ENCODE peak calls at places on chromosomes 7 and 10, in six cellular contexts. U is keratinocyte, H is dorsolateral prefrontal cortex, S is foreskin fibroblast, N is NB4, V is heart right ventricle. G is an unnamed sample.

GRCh38 chr10:130543787-130544186 is 407.6 kb downstream of the GLRX3 start:
- DNase-seq in U (no peak), H (no peak), S (no peak), N (no peak), V (no peak), G (no peak)

GRCh38 chr7:18770852-18771251 is 275.3 kb downstream of the HDAC9 start:
- DNase-seq in U (no peak), H (no peak), S (no peak), N (no peak), V (no peak), G (no peak)

GRCh38 chr7:36034020-36034419 is 119.0 kb upstream of the EEPD1 start:
- DNase-seq in U (peak; percentile 77), H (no peak), S (peak; percentile 25), N (no peak), V (no peak), G (no peak)

GRCh38 chr10:11604742-11605650 is 6.5 kb downstream of the USP6NL start:
- DNase-seq in U (no peak), H (no peak), S (no peak), N (no peak), V (no peak), G (no peak)

GRCh38 chr10:79159141-79159619 is 90.4 kb downstream of the ZMIZ1 start:
- DNase-seq in U (no peak), H (no peak), S (peak; percentile 84), N (no peak), V (no peak), G (no peak)

GRCh38 chr7:122518488-122518887 is 180.4 kb downstream of the RNF133 start:
- DNase-seq in U (no peak), H (no peak), S (no peak), N (no peak), V (no peak), G (no peak)

GRCh38 chr10:95350830-95351228 is 60.0 kb upstream of the PDLIM1 start:
- DNase-seq in U (no peak), H (no peak), S (no peak), N (no peak), V (no peak), G (no peak)

GRCh38 chr10:122197823-122198222 is 73.3 kb upstream of the BTBD16 start:
- DNase-seq in U (no peak), H (no peak), S (no peak), N (no peak), V (no peak), G (no peak)

GRCh38 chr7:92645531-92646061 is 55.4 kb upstream of the FAM133B start:
- DNase-seq in U (no peak), H (no peak), S (peak; percentile 39), N (peak; percentile 28), V (no peak), G (no peak)

GRCh38 chr10:78931333-78932083 is 137.3 kb upstream of the ZMIZ1 start:
- DNase-seq in U (no peak), H (no peak), S (peak; percentile 97), N (no peak), V (peak; percentile 54), G (peak; percentile 83)

GRCh38 chr7:80347173-80347572 is 164.7 kb downstream of the GNAT3 start:
- DNase-seq in U (no peak), H (no peak), S (no peak), N (no peak), V (no peak), G (no peak)

GRCh38 chr7:139702313-139702731 is 75.5 kb downstream of the HIPK2 start:
- DNase-seq in U (no peak), H (no peak), S (no peak), N (no peak), V (no peak), G (no peak)

GRCh38 chr7:116591202-116592040 is 66.6 kb downstream of the CAV1 start:
- DNase-seq in U (no peak), H (no peak), S (peak; percentile 55), N (peak; percentile 20), V (no peak), G (no peak)

GRCh38 chr10:81724431-81724830 is 150.6 kb upstream of the NRG3 start:
- DNase-seq in U (no peak), H (no peak), S (no peak), N (no peak), V (no peak), G (no peak)

GRCh38 chr7:116249969-116250553 is 39.7 kb downstream of the TES start:
- DNase-seq in U (no peak), H (no peak), S (peak; percentile 61), N (peak; percentile 41), V (no peak), G (no peak)

GRCh38 chr7:39353615-39354376 is 212.4 kb upstream of the YAE1 start:
- DNase-seq in U (no peak), H (no peak), S (no peak), N (no peak), V (peak; percentile 13), G (no peak)

DNA sequence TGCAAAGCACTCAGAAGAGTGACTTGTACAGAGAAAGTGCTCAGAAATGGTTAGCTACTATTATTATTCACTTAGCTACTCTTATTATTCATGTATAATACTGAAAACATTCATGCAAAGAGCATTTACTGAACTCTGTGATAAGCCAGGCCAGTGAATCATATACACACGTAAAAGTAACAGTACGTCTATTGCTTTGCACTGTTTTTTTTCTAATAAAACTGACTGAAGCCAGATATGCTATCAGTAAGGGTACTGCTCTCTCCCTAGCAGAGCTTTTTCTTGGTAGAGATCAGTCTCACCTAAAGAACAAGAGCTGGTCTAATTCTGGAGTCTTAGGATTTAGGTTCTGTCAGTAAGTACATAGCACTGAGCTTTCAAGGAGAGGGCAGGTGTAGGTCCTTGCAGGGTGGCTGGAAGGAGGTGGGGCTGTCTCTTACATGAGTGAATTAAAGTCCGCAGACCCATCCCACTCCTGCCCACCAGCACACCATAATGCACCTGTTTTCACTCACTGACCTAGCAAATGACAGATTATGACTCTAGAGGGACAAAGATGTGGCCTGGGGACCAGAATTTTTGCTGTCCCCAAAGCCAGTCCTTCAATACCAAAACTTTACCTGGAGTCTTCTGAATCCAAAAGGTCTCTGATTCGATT is 145.9 kb downstream of the ARID5B start:
- DNase-seq in U (no peak), H (no peak), S (no peak), N (no peak), V (no peak), G (no peak)
- H3K4me3 ChIP-seq in U (no peak overlapping the region), H (no peak overlapping the region), S (no peak overlapping the region), N (no peak overlapping the region), V (no peak overlapping the region), G (no peak overlapping the region)

DNA sequence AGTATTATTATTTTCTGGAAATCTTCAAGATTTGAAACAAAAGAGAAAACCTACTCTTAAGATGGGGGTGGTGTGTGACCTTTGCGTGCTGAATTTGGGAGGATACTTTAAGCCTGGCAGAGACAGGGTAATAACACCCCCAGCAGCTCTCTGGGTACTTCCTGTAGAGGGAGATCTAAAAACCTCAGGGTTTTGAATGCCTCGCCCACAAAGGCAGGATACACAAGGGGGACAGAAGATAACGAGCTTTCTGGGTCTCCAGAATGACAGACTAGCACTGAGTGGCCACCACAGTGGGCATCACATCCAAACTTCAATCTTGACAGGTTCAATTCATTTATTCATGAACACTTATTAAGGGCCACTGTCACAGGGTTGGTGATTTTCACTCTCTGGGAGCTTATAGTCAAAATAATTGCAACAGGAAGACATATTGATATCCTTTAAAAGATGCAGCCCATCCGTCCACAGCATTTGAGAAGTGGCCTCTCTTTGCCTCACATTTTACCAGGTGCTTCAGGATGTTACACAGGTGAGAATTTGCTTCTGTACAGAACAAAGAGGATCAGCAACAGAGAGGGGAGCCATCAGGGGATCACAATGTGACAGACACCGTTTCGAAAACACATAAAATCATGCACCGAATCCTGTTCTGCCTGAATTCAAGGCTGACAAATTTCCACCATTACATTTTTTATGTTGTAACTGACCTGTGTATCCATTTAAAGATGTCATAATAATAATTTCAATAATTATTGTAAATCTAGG is 14.3 kb downstream of the CPA1 start:
- DNase-seq in U (no peak), H (no peak), S (no peak), N (peak; percentile 32), V (no peak), G (no peak)
- TF ChIP-seq CTCF in U (no peak), H (no peak), S (no peak), N (no peak), V (no peak), G (no peak)

DNA sequence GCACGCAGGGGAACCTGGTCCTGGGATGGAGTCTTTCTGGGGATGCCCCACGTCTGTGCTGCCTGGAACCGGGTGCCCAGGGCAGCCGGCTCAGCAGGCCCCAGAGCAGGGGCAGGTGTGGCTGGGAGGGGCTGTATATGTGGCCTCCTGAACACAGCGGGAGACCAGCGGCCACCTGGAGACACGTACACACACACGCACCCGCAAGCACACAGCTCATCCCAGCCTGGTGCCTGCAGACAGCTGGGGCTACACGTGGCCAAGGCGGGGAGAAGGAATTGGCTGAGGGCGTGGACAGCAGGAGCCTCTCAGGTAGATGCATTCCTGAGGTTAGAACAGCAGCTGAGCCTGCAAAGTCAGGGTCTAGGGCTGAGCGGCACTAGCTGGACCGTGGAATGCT is 14.0 kb downstream of the ADAM8 start:
- DNase-seq in U (no peak), H (no peak), S (no peak), N (no peak), V (no peak), G (no peak)
- H3K4me3 ChIP-seq in U (no peak overlapping the region), H (peak overlapping the region; percentile 28), S (no peak overlapping the region), N (no peak overlapping the region), V (no peak overlapping the region), G (no peak overlapping the region)

DNA sequence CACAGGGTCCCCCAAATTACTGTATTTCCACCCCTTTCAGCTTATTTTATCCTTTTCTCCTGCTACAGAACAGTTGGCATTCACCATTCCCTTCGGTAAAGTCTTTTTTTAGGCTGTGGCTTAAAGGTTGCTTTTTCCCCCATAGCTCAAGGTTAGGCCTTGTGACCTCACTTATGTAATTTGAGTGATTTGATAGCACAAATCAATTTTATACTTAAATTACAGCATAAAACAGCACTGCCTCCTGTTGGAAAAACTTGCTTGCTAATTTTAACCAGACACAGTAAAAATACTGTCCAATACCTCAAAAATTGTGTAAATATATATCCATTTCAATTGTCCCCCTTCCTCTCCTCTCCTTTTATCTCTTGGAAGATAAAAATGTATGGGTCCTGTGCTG is 7.1 kb downstream of the GIMAP1 start:
- DNase-seq in U (no peak), H (no peak), S (no peak), N (no peak), V (no peak), G (no peak)
- TF ChIP-seq CTCF in U (no peak), H (no peak), S (no peak), N (no peak), V (no peak), G (no peak)

DNA sequence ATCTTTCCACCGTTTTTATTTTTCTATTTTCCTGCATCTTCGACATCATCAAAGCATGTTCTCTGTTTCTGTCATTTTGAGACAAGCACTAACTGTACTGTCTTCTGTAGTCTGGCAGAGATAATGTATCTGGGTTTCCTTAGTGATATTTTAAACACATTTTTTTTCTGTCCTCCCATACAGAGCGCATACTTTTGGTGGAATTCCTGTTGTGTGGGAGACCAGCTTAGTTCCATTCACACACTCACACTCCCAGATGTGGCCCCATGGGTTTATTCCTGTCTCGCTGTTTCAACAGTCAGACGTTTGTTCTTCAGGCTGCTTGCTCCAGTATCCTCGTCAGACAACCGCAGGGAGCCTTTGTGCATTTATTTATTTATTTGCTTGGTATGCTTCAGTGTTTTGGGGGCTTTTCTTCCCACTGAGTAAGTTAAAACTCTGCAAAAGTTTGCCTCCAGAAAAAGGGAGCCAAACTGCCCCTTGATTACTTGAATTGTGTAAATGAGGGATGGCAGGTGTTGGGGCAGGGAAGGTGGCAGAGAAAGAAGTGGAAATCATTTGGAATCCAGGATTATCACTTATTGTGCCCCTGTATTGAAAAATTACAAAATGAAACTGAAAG is 456.8 kb upstream of the KLF6 start:
- DNase-seq in U (no peak), H (no peak), S (peak; percentile 92), N (no peak), V (peak; percentile 87), G (peak; percentile 100)
- H3K4me3 ChIP-seq in U (peak overlapping the region; percentile 42), H (no peak overlapping the region), S (peak overlapping the region; percentile 44), N (no peak overlapping the region), V (peak overlapping the region; percentile 31), G (peak overlapping the region; percentile 13)